ENCODE peak calls at places on chromosomes 1 and 21, in five cellular contexts. R is neuronal stem cell, G is H9, Y is foreskin keratinocyte, D is neural progenitor cell. W is an unnamed sample. For H3K27me3, the result is how much of the 10 kb centered on the place peaks cover.

GRCh38 chr1:168057921-168058320 is 78.8 kb downstream of the GPR161 start:
- DNase-seq in D (no peak), R (no peak), G (no peak), Y (no peak), W (peak)

GRCh38 chr1:88537762-88538161 is 146.3 kb upstream of the PKN2 start:
- DNase-seq in Y (no peak), D (no peak), G (no peak), R (no peak), W (no peak)

GRCh38 chr1:16006552-16007485 is 2.8 kb downstream of the SRARP start:
- DNase-seq in Y (peak), D (no peak), G (peak), R (no peak), W (peak)

GRCh38 chr21:42768324-42769121 is 110.8 kb downstream of the WDR4 start:
- DNase-seq in Y (no peak), G (no peak), D (no peak), R (no peak), W (no peak)

GRCh38 chr1:61301824-61302652 is 219.7 kb downstream of the NFIA start:
- DNase-seq in Y (peak), G (no peak), R (no peak), D (no peak), W (peak)

GRCh38 chr1:197638316-197638715 is 137.0 kb downstream of the DENND1B start:
- DNase-seq in R (no peak), D (no peak), Y (no peak), G (no peak), W (no peak)

GRCh38 chr1:222167896-222168295 is 380.0 kb downstream of the HHIPL2 start:
- DNase-seq in Y (no peak), D (no peak), R (no peak), G (no peak), W (peak)

GRCh38 chr1:79792212-79792575 is 785.7 kb upstream of the ADGRL4 start:
- DNase-seq in D (no peak), Y (no peak), G (no peak), R (no peak), W (peak)

GRCh38 chr1:192170196-192170984 is 12.1 kb downstream of the RGS18 start:
- DNase-seq in D (no peak), Y (no peak), G (no peak), R (no peak), W (no peak)

GRCh38 chr1:67746299-67746698 is 61.3 kb downstream of the GADD45A start:
- DNase-seq in R (no peak), Y (no peak), G (no peak), D (peak), W (no peak)

GRCh38 chr21:39033878-39034589 is 149.2 kb downstream of the PSMG1 start:
- DNase-seq in Y (no peak), D (no peak), G (no peak), R (no peak), W (peak)

GRCh38 chr21:38777521-38777920 is 28.2 kb upstream of the ETS2 start:
- DNase-seq in D (no peak), G (no peak), R (no peak), Y (no peak), W (no peak)

GRCh38 chr21:35563885-35564451 is 496.4 kb downstream of the SETD4 start:
- DNase-seq in D (no peak), G (no peak), Y (no peak), R (no peak), W (no peak)

GRCh38 chr1:106944721-106945120 is 111.8 kb upstream of the PRMT6 start:
- DNase-seq in G (no peak), Y (no peak), R (peak), D (peak), W (peak)

GRCh38 chr1:119006406-119007279 is 18.5 kb upstream of the TBX15 start:
- DNase-seq in D (peak), R (peak), Y (no peak), G (peak), W (no peak)
- H3K27me3 ChIP-seq in D (half or more), R (half or more), Y (half or more), G (half or more), W (under half)

GRCh38 chr1:159755608-159756007 is 25.2 kb upstream of the DUSP23 start:
- DNase-seq in G (no peak), Y (no peak), D (no peak), R (no peak), W (no peak)
- H3K27me3 ChIP-seq in G (under half), Y (under half), D (under half), R (under half), W (under half)

GRCh38 chr1:24324903-24325302 is 5.7 kb downstream of the GRHL3 start:
- DNase-seq in Y (no peak), R (no peak), D (no peak), G (no peak), W (no peak)

GRCh38 chr1:24321712-24322635 is 2.8 kb downstream of the GRHL3 start:
- DNase-seq in Y (peak), D (peak), G (peak), R (peak), W (peak)

GRCh38 chr1:24323281-24323680 is 4.1 kb downstream of the GRHL3 start:
- DNase-seq in G (no peak), Y (peak), D (no peak), R (no peak), W (peak)

GRCh38 chr1:24321150-24321549 is 2.0 kb downstream of the GRHL3 start:
- DNase-seq in Y (no peak), G (no peak), R (no peak), D (no peak), W (peak)

GRCh38 chr1:24322636-24323177 is 3.5 kb downstream of the GRHL3 start:
- DNase-seq in G (no peak), D (no peak), R (no peak), Y (no peak), W (no peak)
- H3K27me3 ChIP-seq in G (under half), D (half or more), R (half or more), Y (under half), W (under half)

GRCh38 chr1:156655904-156656516 is 14.1 kb downstream of the BCAN start:
- DNase-seq in R (no peak), G (no peak), D (no peak), Y (no peak), W (no peak)

GRCh38 chr1:156656779-156657160 is 14.9 kb downstream of the BCAN start:
- DNase-seq in G (peak), Y (no peak), D (peak), R (no peak), W (no peak)

GRCh38 chr1:156657161-156657970 is 15.4 kb downstream of the BCAN start:
- DNase-seq in D (peak), Y (no peak), R (no peak), G (peak), W (peak)

GRCh38 chr1:156654700-156655099 is 12.8 kb downstream of the BCAN start:
- DNase-seq in Y (no peak), G (no peak), D (no peak), R (no peak), W (no peak)

DNA sequence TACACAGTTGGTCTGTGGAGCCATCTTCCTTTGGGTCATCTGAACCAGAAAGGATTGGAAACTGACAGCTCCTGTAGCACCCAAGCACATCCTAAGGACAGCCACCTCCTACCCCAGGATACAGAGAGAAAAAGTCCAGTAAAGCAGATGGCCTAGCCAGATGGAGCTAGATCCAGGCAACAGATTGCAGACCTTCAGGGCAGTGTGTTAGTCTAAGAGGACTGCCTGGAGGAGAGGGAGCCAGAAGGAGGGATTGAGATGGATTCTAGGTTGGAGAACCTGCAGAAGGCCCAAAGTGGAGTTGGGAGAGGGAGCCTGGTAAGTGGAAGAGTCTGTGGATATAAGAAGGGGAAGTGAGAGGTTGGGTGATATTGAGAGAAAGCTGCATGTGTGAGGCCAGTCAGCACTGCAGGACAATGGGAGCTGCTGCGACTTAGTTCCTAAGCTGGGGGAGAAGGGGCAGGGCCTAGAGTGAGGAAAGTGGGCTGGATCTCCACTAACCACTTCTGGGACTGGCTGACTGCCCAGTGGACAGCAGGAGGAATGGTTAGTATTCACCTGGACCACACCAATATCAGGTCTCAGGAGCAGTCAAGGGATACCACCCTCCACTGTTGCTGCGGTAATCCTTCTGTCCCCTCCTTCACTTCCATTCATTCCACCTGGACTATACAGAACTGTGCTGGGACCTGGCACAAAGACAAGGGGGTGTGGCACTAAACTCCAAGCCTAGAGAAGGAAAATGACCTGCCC is 13.4 kb downstream of the BCAN start:
- DNase-seq in D (no peak), Y (no peak), G (no peak), R (no peak), W (no peak)
- H3K27me3 ChIP-seq in D (half or more), Y (under half), G (under half), R (under half), W (under half)

GRCh38 chr1:110585426-110585825 is 20.7 kb downstream of the KCNA2 start:
- DNase-seq in D (no peak), R (no peak), Y (no peak), G (no peak), W (no peak)
- H3K27me3 ChIP-seq in D (under half), R (under half), Y (under half), G (under half), W (under half)

DNA sequence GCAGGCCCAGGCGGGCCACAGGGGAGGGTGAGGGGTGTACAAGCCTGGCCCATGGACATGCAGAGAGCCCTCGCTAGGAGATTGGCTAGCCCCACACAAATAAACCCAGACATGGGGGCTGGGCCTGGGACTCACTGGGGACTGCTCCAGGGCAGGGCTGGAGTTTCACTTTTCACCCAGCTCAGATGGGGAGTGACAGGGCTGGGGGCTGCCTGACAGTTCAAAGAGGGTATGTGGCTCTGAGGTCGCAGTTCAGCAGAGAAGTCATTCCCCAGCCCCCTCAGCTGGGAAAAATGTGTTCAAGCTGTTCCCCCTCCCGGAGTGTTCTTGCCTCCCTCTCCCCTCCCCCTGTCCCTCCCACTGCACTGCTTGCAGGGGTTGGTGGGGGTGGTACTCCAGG is 277.1 kb downstream of the TRABD2B start:
- DNase-seq in Y (no peak), R (no peak), G (no peak), D (no peak), W (no peak)
- H3K27me3 ChIP-seq in Y (half or more), R (half or more), G (under half), D (half or more), W (under half)

GRCh38 chr21:41537356-41537755 is 29.4 kb upstream of the TMPRSS2 start:
- DNase-seq in D (no peak), G (no peak), Y (no peak), R (no peak), W (no peak)
- H3K27me3 ChIP-seq in D (under half), G (under half), Y (half or more), R (under half), W (under half)